ENCODE peak calls at places on chromosomes 2 and 18, in ten cellular contexts. One of them, this sample, is unnamed.

GRCh38 chr2:157901325-157901724 is 25.2 kb upstream of the ACVR1 start:
- DNase-seq in colonic mucosa: no peak
- DNase-seq in GM13977: no peak
- DNase-seq in dorsolateral prefrontal cortex: no peak
- DNase-seq in cardiac fibroblast: no peak
- DNase-seq in H1: no peak
- DNase-seq in OCI-LY7: no peak
- DNase-seq in GM12865: peak; percentile 18
- DNase-seq in AG09309: no peak
- DNase-seq in A549: no peak
- DNase-seq in this sample: no peak

GRCh38 chr18:21117385-21118135 is 5.9 kb upstream of the ROCK1 start:
- DNase-seq in colonic mucosa: no peak
- DNase-seq in GM13977: no peak
- DNase-seq in dorsolateral prefrontal cortex: no peak
- DNase-seq in cardiac fibroblast: peak; percentile 83
- DNase-seq in H1: no peak
- DNase-seq in OCI-LY7: no peak
- DNase-seq in GM12865: no peak
- DNase-seq in AG09309: peak; percentile 78
- DNase-seq in A549: no peak
- DNase-seq in this sample: peak; percentile 74

GRCh38 chr2:59732861-59733603 is 820.4 kb downstream of the BCL11A start:
- DNase-seq in colonic mucosa: no peak
- DNase-seq in GM13977: no peak
- DNase-seq in dorsolateral prefrontal cortex: no peak
- DNase-seq in cardiac fibroblast: no peak
- DNase-seq in H1: no peak
- DNase-seq in OCI-LY7: no peak
- DNase-seq in GM12865: no peak
- DNase-seq in AG09309: no peak
- DNase-seq in A549: no peak
- DNase-seq in this sample: no peak

GRCh38 chr18:32358075-32358474 is 112.6 kb downstream of the GAREM1 start:
- DNase-seq in colonic mucosa: no peak
- DNase-seq in GM13977: no peak
- DNase-seq in dorsolateral prefrontal cortex: no peak
- DNase-seq in cardiac fibroblast: no peak
- DNase-seq in H1: no peak
- DNase-seq in OCI-LY7: no peak
- DNase-seq in GM12865: peak; percentile 13
- DNase-seq in AG09309: no peak
- DNase-seq in A549: no peak
- DNase-seq in this sample: no peak

GRCh38 chr2:190695739-190696138 is 46.9 kb downstream of the NAB1 start:
- DNase-seq in colonic mucosa: no peak
- DNase-seq in GM13977: no peak
- DNase-seq in dorsolateral prefrontal cortex: no peak
- DNase-seq in cardiac fibroblast: no peak
- DNase-seq in H1: no peak
- DNase-seq in OCI-LY7: no peak
- DNase-seq in GM12865: peak; percentile 34
- DNase-seq in AG09309: no peak
- DNase-seq in A549: no peak
- DNase-seq in this sample: no peak

GRCh38 chr18:76823166-76823539 is 796 bp downstream of the ZNF236 start:
- DNase-seq in colonic mucosa: peak; percentile 25
- DNase-seq in GM13977: no peak
- DNase-seq in dorsolateral prefrontal cortex: peak; percentile 33
- DNase-seq in cardiac fibroblast: no peak
- DNase-seq in H1: no peak
- DNase-seq in OCI-LY7: peak; percentile 6
- DNase-seq in GM12865: no peak
- DNase-seq in AG09309: no peak
- DNase-seq in A549: no peak
- DNase-seq in this sample: no peak

GRCh38 chr2:221750317-221750716 is 178.2 kb upstream of the EPHA4 start:
- DNase-seq in colonic mucosa: no peak
- DNase-seq in GM13977: no peak
- DNase-seq in dorsolateral prefrontal cortex: no peak
- DNase-seq in cardiac fibroblast: no peak
- DNase-seq in H1: no peak
- DNase-seq in OCI-LY7: no peak
- DNase-seq in GM12865: no peak
- DNase-seq in AG09309: no peak
- DNase-seq in A549: no peak
- DNase-seq in this sample: no peak

GRCh38 chr2:120850551-120850950 is 114.9 kb downstream of the GLI2 start:
- DNase-seq in colonic mucosa: no peak
- DNase-seq in GM13977: no peak
- DNase-seq in dorsolateral prefrontal cortex: no peak
- DNase-seq in cardiac fibroblast: no peak
- DNase-seq in H1: no peak
- DNase-seq in OCI-LY7: no peak
- DNase-seq in GM12865: no peak
- DNase-seq in AG09309: no peak
- DNase-seq in A549: no peak
- DNase-seq in this sample: no peak

GRCh38 chr2:240428245-240428644 is 7.2 kb upstream of the GPC1 start:
- DNase-seq in colonic mucosa: no peak
- DNase-seq in GM13977: no peak
- DNase-seq in dorsolateral prefrontal cortex: no peak
- DNase-seq in cardiac fibroblast: no peak
- DNase-seq in H1: no peak
- DNase-seq in OCI-LY7: no peak
- DNase-seq in GM12865: no peak
- DNase-seq in AG09309: no peak
- DNase-seq in A549: no peak
- DNase-seq in this sample: no peak

GRCh38 chr2:180676520-180676919 is 303.9 kb upstream of the UBE2E3 start:
- DNase-seq in colonic mucosa: no peak
- DNase-seq in GM13977: no peak
- DNase-seq in dorsolateral prefrontal cortex: no peak
- DNase-seq in cardiac fibroblast: no peak
- DNase-seq in H1: no peak
- DNase-seq in OCI-LY7: no peak
- DNase-seq in GM12865: no peak
- DNase-seq in AG09309: no peak
- DNase-seq in A549: no peak
- DNase-seq in this sample: no peak

GRCh38 chr2:201883559-201883958 is 77.2 kb downstream of the CDK15 start:
- DNase-seq in colonic mucosa: no peak
- DNase-seq in GM13977: no peak
- DNase-seq in dorsolateral prefrontal cortex: no peak
- DNase-seq in cardiac fibroblast: no peak
- DNase-seq in H1: no peak
- DNase-seq in OCI-LY7: no peak
- DNase-seq in GM12865: no peak
- DNase-seq in AG09309: no peak
- DNase-seq in A549: no peak
- DNase-seq in this sample: no peak

GRCh38 chr2:55133467-55134315 is 83.4 kb upstream of the RTN4 start:
- DNase-seq in colonic mucosa: no peak
- DNase-seq in GM13977: peak; percentile 79
- DNase-seq in dorsolateral prefrontal cortex: no peak
- DNase-seq in cardiac fibroblast: peak; percentile 96
- DNase-seq in H1: peak; percentile 78
- DNase-seq in OCI-LY7: no peak
- DNase-seq in GM12865: peak; percentile 87
- DNase-seq in AG09309: peak; percentile 80
- DNase-seq in A549: peak; percentile 57
- DNase-seq in this sample: peak; percentile 88

GRCh38 chr2:44716131-44716530 is 225.4 kb upstream of the SIX3 start:
- DNase-seq in colonic mucosa: no peak
- DNase-seq in GM13977: no peak
- DNase-seq in dorsolateral prefrontal cortex: no peak
- DNase-seq in cardiac fibroblast: no peak
- DNase-seq in H1: no peak
- DNase-seq in OCI-LY7: no peak
- DNase-seq in GM12865: no peak
- DNase-seq in AG09309: no peak
- DNase-seq in A549: no peak
- DNase-seq in this sample: no peak

GRCh38 chr2:44713170-44713569 is 228.3 kb upstream of the SIX3 start:
- DNase-seq in colonic mucosa: no peak
- DNase-seq in GM13977: no peak
- DNase-seq in dorsolateral prefrontal cortex: no peak
- DNase-seq in cardiac fibroblast: no peak
- DNase-seq in H1: no peak
- DNase-seq in OCI-LY7: peak; percentile 11
- DNase-seq in GM12865: peak; percentile 25
- DNase-seq in AG09309: no peak
- DNase-seq in A549: no peak
- DNase-seq in this sample: no peak

GRCh38 chr2:44718431-44718830 is 223.1 kb upstream of the SIX3 start:
- DNase-seq in colonic mucosa: no peak
- DNase-seq in GM13977: no peak
- DNase-seq in dorsolateral prefrontal cortex: no peak
- DNase-seq in cardiac fibroblast: no peak
- DNase-seq in H1: no peak
- DNase-seq in OCI-LY7: no peak
- DNase-seq in GM12865: no peak
- DNase-seq in AG09309: no peak
- DNase-seq in A549: no peak
- DNase-seq in this sample: no peak

GRCh38 chr2:44719564-44719963 is 221.9 kb upstream of the SIX3 start:
- DNase-seq in colonic mucosa: no peak
- DNase-seq in GM13977: no peak
- DNase-seq in dorsolateral prefrontal cortex: no peak
- DNase-seq in cardiac fibroblast: no peak
- DNase-seq in H1: no peak
- DNase-seq in OCI-LY7: no peak
- DNase-seq in GM12865: no peak
- DNase-seq in AG09309: no peak
- DNase-seq in A549: no peak
- DNase-seq in this sample: no peak

GRCh38 chr2:44715671-44716077 is 225.8 kb upstream of the SIX3 start:
- DNase-seq in colonic mucosa: no peak
- DNase-seq in GM13977: no peak
- DNase-seq in dorsolateral prefrontal cortex: no peak
- DNase-seq in cardiac fibroblast: peak; percentile 53
- DNase-seq in H1: peak; percentile 47
- DNase-seq in OCI-LY7: peak; percentile 3
- DNase-seq in GM12865: peak; percentile 12
- DNase-seq in AG09309: peak; percentile 47
- DNase-seq in A549: peak; percentile 60
- DNase-seq in this sample: peak; percentile 15
- TF ChIP-seq CTCF in colonic mucosa: no peak
- TF ChIP-seq CTCF in GM13977: peak; percentile 36
- TF ChIP-seq CTCF in dorsolateral prefrontal cortex: peak; percentile 43
- TF ChIP-seq CTCF in cardiac fibroblast: peak; percentile 65
- TF ChIP-seq CTCF in H1: peak; percentile 82
- TF ChIP-seq CTCF in OCI-LY7: peak; percentile 54
- TF ChIP-seq CTCF in GM12865: peak; percentile 8
- TF ChIP-seq CTCF in AG09309: peak; percentile 79
- TF ChIP-seq CTCF in A549: peak; percentile 60
- TF ChIP-seq CTCF in this sample: peak; percentile 63

GRCh38 chr2:144914622-144915230 is 394.8 kb upstream of the ZEB2 start:
- DNase-seq in colonic mucosa: no peak
- DNase-seq in GM13977: no peak
- DNase-seq in dorsolateral prefrontal cortex: no peak
- DNase-seq in cardiac fibroblast: no peak
- DNase-seq in H1: no peak
- DNase-seq in OCI-LY7: no peak
- DNase-seq in GM12865: no peak
- DNase-seq in AG09309: peak; percentile 47
- DNase-seq in A549: no peak
- DNase-seq in this sample: no peak
- TF ChIP-seq CTCF in colonic mucosa: no peak
- TF ChIP-seq CTCF in GM13977: no peak
- TF ChIP-seq CTCF in dorsolateral prefrontal cortex: no peak
- TF ChIP-seq CTCF in cardiac fibroblast: no peak
- TF ChIP-seq CTCF in H1: no peak
- TF ChIP-seq CTCF in OCI-LY7: no peak
- TF ChIP-seq CTCF in GM12865: no peak
- TF ChIP-seq CTCF in AG09309: no peak
- TF ChIP-seq CTCF in A549: no peak
- TF ChIP-seq CTCF in this sample: no peak

DNA sequence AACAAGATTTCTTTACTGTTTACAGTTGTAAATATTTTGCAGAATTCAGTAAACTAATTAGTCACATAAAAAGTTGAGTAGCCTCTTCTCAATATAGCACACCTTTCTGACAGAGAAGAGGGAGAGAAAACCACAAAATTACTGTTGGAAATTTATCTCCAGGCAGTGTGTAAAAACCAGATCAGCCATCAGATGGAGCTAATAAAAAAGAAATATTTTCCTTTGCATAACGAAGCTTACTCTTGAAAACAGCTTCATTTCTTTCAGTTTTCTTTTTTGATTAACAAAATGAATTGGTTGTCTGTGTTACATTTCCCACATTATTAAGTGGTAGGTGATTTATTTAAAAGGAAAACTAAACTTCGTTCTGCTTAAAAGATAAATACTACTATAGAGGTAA is 259.3 kb upstream of the KCNJ3 start:
- DNase-seq in colonic mucosa: no peak
- DNase-seq in GM13977: no peak
- DNase-seq in dorsolateral prefrontal cortex: no peak
- DNase-seq in cardiac fibroblast: no peak
- DNase-seq in H1: no peak
- DNase-seq in OCI-LY7: no peak
- DNase-seq in GM12865: no peak
- DNase-seq in AG09309: no peak
- DNase-seq in A549: no peak
- DNase-seq in this sample: no peak
- TF ChIP-seq CTCF in colonic mucosa: no peak
- TF ChIP-seq CTCF in GM13977: no peak
- TF ChIP-seq CTCF in dorsolateral prefrontal cortex: peak; percentile 47
- TF ChIP-seq CTCF in cardiac fibroblast: peak; percentile 11
- TF ChIP-seq CTCF in H1: peak; percentile 8
- TF ChIP-seq CTCF in OCI-LY7: peak; percentile 42
- TF ChIP-seq CTCF in GM12865: no peak
- TF ChIP-seq CTCF in AG09309: no peak
- TF ChIP-seq CTCF in A549: peak; percentile 44
- TF ChIP-seq CTCF in this sample: no peak

DNA sequence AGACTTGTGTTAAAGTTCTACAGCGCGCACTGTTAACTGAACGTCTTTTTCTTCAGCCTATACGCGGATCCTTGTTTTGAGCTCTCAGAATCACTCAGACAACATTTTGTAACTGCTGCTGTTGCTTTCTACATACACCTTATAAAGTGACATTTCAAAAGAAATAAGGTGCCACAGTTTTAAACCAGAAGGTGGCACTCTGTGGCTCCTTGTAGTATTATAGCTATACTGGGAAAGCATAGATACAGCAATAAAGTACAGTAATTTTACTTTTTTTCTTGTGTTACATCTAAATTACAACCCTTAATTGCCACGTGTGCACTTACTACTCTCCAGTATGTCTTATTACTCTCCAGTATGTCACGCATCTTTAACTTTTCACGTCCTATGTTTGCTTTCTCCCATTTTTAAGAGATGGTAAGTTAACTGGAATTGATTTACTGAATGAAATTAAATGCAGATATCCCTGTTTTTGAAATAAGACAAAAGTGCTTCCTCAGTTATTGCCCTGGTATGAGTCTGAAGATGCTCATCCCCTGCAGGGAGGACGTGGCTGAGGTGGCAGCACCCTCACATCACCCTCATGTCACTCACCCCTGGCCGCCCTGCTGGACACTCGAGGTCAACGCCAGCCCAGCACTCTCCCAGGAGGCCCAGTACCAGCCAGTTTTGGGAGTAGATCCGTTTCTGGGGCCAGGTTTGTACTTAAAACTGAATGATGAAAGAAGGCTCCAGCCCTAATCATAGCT is 37.8 kb downstream of the GORASP2 start:
- DNase-seq in colonic mucosa: no peak
- DNase-seq in GM13977: no peak
- DNase-seq in dorsolateral prefrontal cortex: no peak
- DNase-seq in cardiac fibroblast: no peak
- DNase-seq in H1: no peak
- DNase-seq in OCI-LY7: no peak
- DNase-seq in GM12865: no peak
- DNase-seq in AG09309: no peak
- DNase-seq in A549: peak; percentile 61
- DNase-seq in this sample: no peak
- TF ChIP-seq CTCF in colonic mucosa: no peak
- TF ChIP-seq CTCF in GM13977: no peak
- TF ChIP-seq CTCF in dorsolateral prefrontal cortex: peak; percentile 32
- TF ChIP-seq CTCF in cardiac fibroblast: peak; percentile 21
- TF ChIP-seq CTCF in H1: peak; percentile 46
- TF ChIP-seq CTCF in OCI-LY7: peak; percentile 61
- TF ChIP-seq CTCF in GM12865: no peak
- TF ChIP-seq CTCF in AG09309: peak; percentile 19
- TF ChIP-seq CTCF in A549: peak; percentile 40
- TF ChIP-seq CTCF in this sample: no peak